ENCODE peak calls at places on chromosomes 11 and 22, in ten cellular contexts. B is activated T-helper 1 cell treated with anti-CD3 and anti-CD28 coated beads, Interleukin-2, amount 50 U/mL, for 16 hours; V is Calu3; C is mucosa of descending colon; I is neural crest cell; P is activated CD4-positive, CD25-positive, alpha-beta regulatory T cell; G is B cell; M is head of caudate nucleus; N is KG1; K is activated naive CD4-positive, alpha-beta T cell treated with anti-CD3 and anti-CD28 coated beads for 36 hours. U is an unnamed sample.

GRCh38 chr11:95132956-95133355 is 43.3 kb downstream of the ENDOD1 start:
- DNase-seq in K (no peak), I (no peak), B (no peak), G (no peak), V (peak; percentile 43), M (no peak), C (no peak), P (no peak), N (no peak), U (no peak)

GRCh38 chr22:31230871-31231621 is 18.9 kb downstream of the LIMK2 start:
- DNase-seq in B (no peak), P (no peak), K (peak; percentile 60), V (peak; percentile 41), M (peak; percentile 35), N (peak; percentile 70), C (no peak), I (no peak), G (peak; percentile 66), U (peak; percentile 80)

GRCh38 chr22:44845191-44845590 is 92.8 kb downstream of the ARHGAP8 start:
- DNase-seq in M (no peak), V (no peak), P (no peak), B (no peak), N (no peak), G (no peak), I (no peak), C (no peak), K (no peak), U (no peak)

GRCh38 chr22:31277741-31278642 is 14.3 kb downstream of the PIK3IP1 start:
- DNase-seq in P (no peak), B (no peak), C (no peak), I (no peak), V (no peak), G (no peak), K (no peak), N (no peak), M (no peak), U (no peak)

GRCh38 chr11:9001736-9002135 is 2.1 kb downstream of the NRIP3 start:
- DNase-seq in B (no peak), P (no peak), V (peak; percentile 19), I (no peak), M (no peak), G (peak; percentile 9), K (peak; percentile 81), N (peak; percentile 80), C (no peak), U (no peak)

GRCh38 chr22:27851974-27852713 is 50.6 kb upstream of the MN1 start:
- DNase-seq in M (no peak), V (no peak), I (no peak), B (no peak), P (no peak), N (no peak), C (no peak), G (no peak), K (no peak), U (no peak)

GRCh38 chr22:25564979-25565677 is 653 bp downstream of the GRK3 start:
- DNase-seq in B (no peak), C (peak; percentile 63), P (no peak), G (no peak), K (peak; percentile 26), I (peak; percentile 40), M (no peak), N (no peak), V (peak; percentile 39), U (no peak)

GRCh38 chr11:68019486-68019885 is 9.4 kb downstream of the ALDH3B1 start:
- DNase-seq in P (no peak), C (no peak), B (no peak), N (no peak), M (no peak), G (no peak), V (no peak), K (no peak), I (no peak), U (no peak)

GRCh38 chr22:50564289-50564688 is 1.6 kb upstream of the SYCE3 start:
- DNase-seq in I (no peak), N (no peak), K (no peak), V (no peak), C (no peak), G (no peak), P (no peak), M (no peak), B (no peak), U (peak; percentile 52)

GRCh38 chr11:62601114-62601363 is 626 bp downstream of the MTA2 start:
- DNase-seq in N (no peak), P (peak; percentile 37), K (peak; percentile 54), V (no peak), M (peak; percentile 46), I (no peak), G (no peak), B (no peak), C (no peak), U (peak; percentile 42)

GRCh38 chr11:32487270-32487669 is 51.9 kb upstream of the WT1 start:
- DNase-seq in B (no peak), I (no peak), N (no peak), M (no peak), P (no peak), G (no peak), K (no peak), V (peak; percentile 13), C (no peak), U (no peak)

GRCh38 chr11:110857885-110858555 is 145.8 kb upstream of the ARHGAP20 start:
- DNase-seq in V (no peak), N (no peak), M (no peak), B (no peak), I (no peak), G (no peak), P (no peak), K (no peak), C (no peak), U (peak; percentile 13)

GRCh38 chr11:128568166-128568778 is 19.1 kb downstream of the ETS1 start:
- DNase-seq in K (peak; percentile 64), C (no peak), B (no peak), P (no peak), V (no peak), N (no peak), G (no peak), M (no peak), I (no peak), U (no peak)

GRCh38 chr22:27918351-27919221 is 470 bp downstream of the PITPNB start:
- DNase-seq in N (no peak), V (peak; percentile 67), I (no peak), B (peak; percentile 35), K (peak; percentile 73), M (peak; percentile 27), G (peak; percentile 58), P (peak; percentile 27), C (peak; percentile 68), U (peak; percentile 31)

GRCh38 chr11:92212530-92212929 is 12.1 kb upstream of the FAT3 start:
- DNase-seq in I (no peak), M (no peak), B (no peak), N (no peak), C (no peak), G (no peak), P (no peak), V (no peak), K (no peak), U (no peak)

GRCh38 chr11:64784813-64785581 is 6.7 kb upstream of the SF1 start:
- DNase-seq in N (no peak), M (no peak), V (no peak), I (no peak), B (no peak), K (no peak), G (no peak), C (no peak), P (no peak), U (no peak)

GRCh38 chr11:120079750-120080610 is 57.9 kb downstream of the TRIM29 start:
- DNase-seq in P (no peak), V (no peak), K (peak; percentile 33), N (no peak), M (peak; percentile 54), I (no peak), B (no peak), G (peak; percentile 34), C (no peak), U (no peak)

GRCh38 chr11:74466916-74467885 is at the start of gene KCNE3:
- DNase-seq in B (no peak), N (no peak), M (peak; percentile 15), P (no peak), G (no peak), K (no peak), C (peak; percentile 78), V (peak; percentile 13), I (no peak), U (peak; percentile 82)

GRCh38 chr11:124748481-124749338 is 3.3 kb downstream of the VSIG2 start:
- DNase-seq in N (no peak), V (no peak), G (no peak), P (no peak), B (no peak), I (no peak), C (peak; percentile 62), K (no peak), M (no peak), U (no peak)

GRCh38 chr11:127656266-127656879 is 655.8 kb upstream of the KIRREL3 start:
- DNase-seq in K (no peak), M (no peak), C (no peak), P (no peak), G (no peak), B (no peak), N (no peak), I (no peak), V (no peak), U (no peak)

GRCh38 chr11:46697303-46697702 is 3.1 kb downstream of the ARHGAP1 start:
- DNase-seq in P (no peak), M (no peak), C (no peak), I (no peak), V (no peak), B (no peak), G (no peak), K (no peak), N (no peak), U (no peak)

U was measured in small intestine.